ENCODE peak calls at places on chromosomes 4 and X, in ten cellular contexts. Q is tibial artery; F is heart right ventricle; P is K562; X is MM.1S; Z is lung; B is endodermal cell; E is naive thymus-derived CD4-positive, alpha-beta T cell; I is uterus; N is fibroblast of lung. Y is an unnamed sample.

GRCh38 chrX:106300239-106300638 is 132.1 kb downstream of the PWWP3B start:
- DNase-seq in I (no peak), P (no peak), N (peak; percentile 67), X (no peak), Z (no peak), F (no peak), Q (no peak), E (no peak), B (no peak), Y (no peak)

GRCh38 chr4:135250040-135250439 is 1048.5 kb upstream of the PABPC4L start:
- DNase-seq in P (no peak), F (no peak), E (no peak), Q (no peak), I (no peak), B (no peak), X (no peak), N (no peak), Z (no peak), Y (no peak)

GRCh38 chr4:113901994-113902787 is 77.3 kb downstream of the ARSJ start:
- DNase-seq in Q (no peak), E (peak; percentile 86), I (no peak), B (no peak), P (no peak), Z (peak; percentile 70), F (no peak), N (no peak), X (no peak), Y (no peak)

GRCh38 chrX:22234380-22234779 is 38.3 kb upstream of the CBLL2 start:
- DNase-seq in N (no peak), F (no peak), I (no peak), Z (no peak), E (no peak), X (peak; percentile 10), Q (no peak), B (no peak), P (no peak), Y (no peak)

GRCh38 chr4:87180767-87181166 is 39.7 kb downstream of the KLHL8 start:
- DNase-seq in F (no peak), Z (no peak), I (no peak), P (no peak), N (no peak), X (no peak), B (no peak), Q (no peak), E (no peak), Y (no peak)

GRCh38 chr4:151676301-151676700 is 84.5 kb downstream of the GATB start:
- DNase-seq in Z (no peak), P (no peak), F (no peak), I (no peak), N (peak; percentile 87), Q (no peak), X (no peak), E (no peak), B (no peak), Y (no peak)

GRCh38 chr4:149630079-149630478 is 185.6 kb downstream of the IQCM start:
- DNase-seq in Z (no peak), F (no peak), I (no peak), N (no peak), B (no peak), P (no peak), X (no peak), Q (no peak), E (no peak), Y (no peak)

GRCh38 chr4:94486372-94486801 is 34.6 kb downstream of the PDLIM5 start:
- DNase-seq in X (no peak), I (no peak), F (no peak), N (peak; percentile 81), B (no peak), P (no peak), E (no peak), Q (no peak), Z (peak; percentile 35), Y (no peak)

GRCh38 chr4:121950212-121950679 is 1.6 kb downstream of the TRPC3 start:
- DNase-seq in N (peak; percentile 59), Z (peak; percentile 75), B (peak; percentile 97), I (peak; percentile 82), P (peak; percentile 79), F (peak; percentile 75), X (peak; percentile 77), E (peak; percentile 64), Q (peak; percentile 76), Y (peak; percentile 74)

GRCh38 chr4:57303012-57303751 is 193.0 kb upstream of the IGFBP7 start:
- DNase-seq in X (no peak), Z (no peak), I (no peak), B (no peak), N (peak; percentile 33), Q (no peak), E (no peak), P (no peak), F (no peak), Y (no peak)

GRCh38 chrX:68832101-68832416 is 3.2 kb downstream of the EFNB1 start:
- DNase-seq in E (peak; percentile 15), P (no peak), I (peak; percentile 51), X (no peak), Z (no peak), Q (peak; percentile 78), F (no peak), N (peak; percentile 80), B (peak; percentile 63), Y (peak; percentile 46)

GRCh38 chr4:145285928-145286327 is 105.5 kb upstream of the OTUD4 start:
- DNase-seq in X (no peak), F (no peak), E (no peak), P (no peak), B (no peak), I (no peak), Z (no peak), Q (no peak), N (peak; percentile 57), Y (no peak)

GRCh38 chrX:152637649-152638442 is at the start of gene GABRQ:
- DNase-seq in I (no peak), B (peak; percentile 94), N (peak; percentile 65), F (no peak), Q (no peak), Z (no peak), X (peak; percentile 67), E (no peak), P (peak; percentile 89), Y (no peak)

GRCh38 chrX:110036162-110037033 is 33.5 kb downstream of the TMEM164 start:
- DNase-seq in P (no peak), I (no peak), B (no peak), E (no peak), X (no peak), Q (no peak), F (no peak), Z (no peak), N (no peak), Y (no peak)

GRCh38 chrX:13078739-13079444 is 34.5 kb upstream of the FAM9C start:
- DNase-seq in Q (peak; percentile 80), N (peak; percentile 80), Z (no peak), X (no peak), B (no peak), E (no peak), P (no peak), F (peak; percentile 40), I (peak; percentile 58), Y (peak; percentile 54)

GRCh38 chrX:18354369-18355329 is at the start of gene SCML2:
- DNase-seq in B (peak; percentile 74), N (peak; percentile 23), X (peak; percentile 42), E (peak; percentile 27), P (peak; percentile 75), F (peak; percentile 17), I (peak; percentile 43), Z (no peak), Q (no peak), Y (peak; percentile 54)

GRCh38 chr4:169249214-169249973 is 21.4 kb downstream of the SH3RF1 start:
- DNase-seq in Z (no peak), Q (no peak), N (peak; percentile 81), B (no peak), F (no peak), E (no peak), P (no peak), X (no peak), I (no peak), Y (no peak)
- H3K27ac ChIP-seq in Z (no peak overlapping the region), Q (no peak overlapping the region), N (no peak overlapping the region), B (no peak overlapping the region), F (no peak overlapping the region), E (no peak overlapping the region), P (no peak overlapping the region), X (no peak overlapping the region), I (no peak overlapping the region), Y (no peak overlapping the region)

DNA sequence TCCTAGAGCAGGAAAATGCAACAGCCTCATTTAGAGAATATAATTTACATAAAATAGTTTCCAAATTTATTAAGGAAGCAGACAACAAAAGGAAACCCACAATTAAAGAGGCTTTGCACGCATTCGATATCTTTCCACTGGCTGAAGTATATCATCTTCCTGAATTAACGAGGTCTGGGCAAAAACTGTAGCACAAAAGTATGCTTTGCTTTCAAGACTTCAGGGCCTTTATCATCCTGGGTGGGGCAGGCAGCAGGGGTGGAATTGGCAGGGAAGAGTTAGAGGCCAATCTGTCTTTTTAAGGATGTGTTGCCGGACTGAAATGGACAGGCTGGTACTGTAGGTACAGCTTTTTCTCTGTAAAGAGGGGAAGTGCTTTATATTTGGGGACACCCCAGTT is 17.0 kb upstream of the STX18 start:
- DNase-seq in Q (no peak), X (no peak), Z (no peak), N (peak; percentile 60), P (no peak), I (no peak), E (no peak), B (no peak), F (no peak), Y (no peak)
- H3K27ac ChIP-seq in Q (no peak overlapping the region), X (no peak overlapping the region), Z (no peak overlapping the region), N (no peak overlapping the region), P (no peak overlapping the region), I (peak overlapping the region; percentile 87), E (no peak overlapping the region), B (no peak overlapping the region), F (no peak overlapping the region), Y (no peak overlapping the region)

GRCh38 chr4:140363051-140363450 is 10.4 kb upstream of the SCOC start:
- DNase-seq in Z (no peak), I (no peak), P (no peak), X (no peak), N (no peak), B (no peak), F (no peak), Q (no peak), E (no peak), Y (no peak)
- H3K27ac ChIP-seq in Z (no peak overlapping the region), I (no peak overlapping the region), P (no peak overlapping the region), X (no peak overlapping the region), N (no peak overlapping the region), B (no peak overlapping the region), F (no peak overlapping the region), Q (no peak overlapping the region), E (no peak overlapping the region), Y (no peak overlapping the region)

DNA sequence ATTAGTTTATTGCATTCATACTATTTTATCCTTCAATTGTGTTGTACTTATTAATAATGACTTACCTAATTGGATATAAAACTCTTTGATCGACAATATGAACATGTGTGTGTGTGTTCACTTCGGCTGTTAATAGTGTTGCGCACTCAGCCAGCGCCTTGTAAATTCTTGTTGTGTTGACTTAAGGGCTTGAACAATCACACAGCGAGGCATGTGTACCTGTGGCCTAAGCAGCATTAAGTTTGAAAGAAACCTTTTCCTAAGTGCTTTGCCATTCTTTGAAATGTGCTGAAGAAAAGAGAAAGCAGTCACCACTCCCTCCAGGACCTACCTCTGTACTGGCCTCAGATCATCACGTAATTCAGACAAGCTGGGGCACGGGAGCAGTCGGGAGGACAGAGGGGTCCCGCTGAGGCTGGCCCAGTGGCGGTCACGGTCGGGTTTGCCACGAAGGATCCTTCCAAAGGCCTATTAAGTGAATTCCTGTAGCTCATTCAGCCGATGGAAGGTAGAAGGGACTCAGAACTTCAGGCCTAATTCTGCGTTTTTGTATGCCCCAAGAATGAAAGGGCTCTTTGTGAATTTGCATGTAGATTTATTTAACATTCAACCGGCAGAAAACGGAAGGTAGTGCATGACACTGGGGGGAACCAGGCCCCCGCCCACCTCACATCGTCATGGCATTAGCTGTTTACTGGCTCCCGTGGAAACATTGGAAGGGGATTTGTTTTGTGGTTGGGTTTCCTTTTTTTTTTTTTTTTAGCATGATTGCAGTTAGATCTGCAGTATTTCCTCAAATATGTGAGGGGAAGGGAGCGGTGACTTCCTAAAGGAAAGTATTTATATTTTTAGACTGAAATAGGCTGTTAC is 106.3 kb downstream of the TRAPPC11 start:
- DNase-seq in B (no peak), F (peak; percentile 80), Z (no peak), Q (no peak), I (no peak), N (peak; percentile 10), X (no peak), E (no peak), P (no peak), Y (no peak)
- H3K27ac ChIP-seq in B (peak overlapping the region; percentile 32), F (peak overlapping the region; percentile 78), Z (peak overlapping the region; percentile 76), Q (no peak overlapping the region), I (peak overlapping the region; percentile 70), N (no peak overlapping the region), X (no peak overlapping the region), E (no peak overlapping the region), P (no peak overlapping the region), Y (peak overlapping the region; percentile 42)

Y was measured in psoas muscle.